ENCODE peak calls at places on chromosomes 5 and 9, in nine cellular contexts. One of them, this sample, is unnamed.

GRCh38 chr5:115469904-115470516 is 74.6 kb downstream of the FEM1C start:
- DNase-seq in stimulated activated CD4-positive, alpha-beta T cell treated with anti-CD3 and anti-CD28 coated beads, Interleukin-4, amount 100 ng/mL, for 1 hour: no peak
- DNase-seq in activated T-cell treated with anti-CD3 and anti-CD28 coated beads for 1 hour: no peak
- DNase-seq in fibroblast of pulmonary artery: no peak
- DNase-seq in colonic mucosa: no peak
- DNase-seq in GM03348: no peak
- DNase-seq in NCI-H1092: no peak
- DNase-seq in activated CD4-positive, alpha-beta T cell treated with anti-CD3 and anti-CD28 coated beads, Interleukin-2, amount 50 U/mL, for 1 hour: no peak
- DNase-seq in fibroblast of the conjunctiva: no peak
- DNase-seq in this sample: no peak

GRCh38 chr9:68931821-68932220 is 82.1 kb downstream of the PRKACG start:
- DNase-seq in NCI-H1092: no peak
- DNase-seq in GM03348: no peak
- DNase-seq in stimulated activated CD4-positive, alpha-beta T cell treated with anti-CD3 and anti-CD28 coated beads, Interleukin-4, amount 100 ng/mL, for 1 hour: no peak
- DNase-seq in fibroblast of the conjunctiva: no peak
- DNase-seq in activated CD4-positive, alpha-beta T cell treated with anti-CD3 and anti-CD28 coated beads, Interleukin-2, amount 50 U/mL, for 1 hour: no peak
- DNase-seq in activated T-cell treated with anti-CD3 and anti-CD28 coated beads for 1 hour: no peak
- DNase-seq in colonic mucosa: no peak
- DNase-seq in fibroblast of pulmonary artery: no peak
- DNase-seq in this sample: no peak

GRCh38 chr9:113499153-113499875 is 35.8 kb downstream of the RGS3 start:
- DNase-seq in activated T-cell treated with anti-CD3 and anti-CD28 coated beads for 1 hour: no peak
- DNase-seq in NCI-H1092: no peak
- DNase-seq in activated CD4-positive, alpha-beta T cell treated with anti-CD3 and anti-CD28 coated beads, Interleukin-2, amount 50 U/mL, for 1 hour: no peak
- DNase-seq in fibroblast of the conjunctiva: no peak
- DNase-seq in fibroblast of pulmonary artery: no peak
- DNase-seq in stimulated activated CD4-positive, alpha-beta T cell treated with anti-CD3 and anti-CD28 coated beads, Interleukin-4, amount 100 ng/mL, for 1 hour: no peak
- DNase-seq in colonic mucosa: no peak
- DNase-seq in GM03348: no peak
- DNase-seq in this sample: no peak

GRCh38 chr9:38761999-38762398 is 42.1 kb upstream of the FAM240B start:
- DNase-seq in fibroblast of the conjunctiva: no peak
- DNase-seq in fibroblast of pulmonary artery: no peak
- DNase-seq in activated T-cell treated with anti-CD3 and anti-CD28 coated beads for 1 hour: no peak
- DNase-seq in GM03348: no peak
- DNase-seq in stimulated activated CD4-positive, alpha-beta T cell treated with anti-CD3 and anti-CD28 coated beads, Interleukin-4, amount 100 ng/mL, for 1 hour: no peak
- DNase-seq in colonic mucosa: no peak
- DNase-seq in activated CD4-positive, alpha-beta T cell treated with anti-CD3 and anti-CD28 coated beads, Interleukin-2, amount 50 U/mL, for 1 hour: no peak
- DNase-seq in NCI-H1092: no peak
- DNase-seq in this sample: no peak

GRCh38 chr9:86659413-86660046 is 287.8 kb downstream of the GAS1 start:
- DNase-seq in fibroblast of pulmonary artery: no peak
- DNase-seq in GM03348: no peak
- DNase-seq in NCI-H1092: no peak
- DNase-seq in stimulated activated CD4-positive, alpha-beta T cell treated with anti-CD3 and anti-CD28 coated beads, Interleukin-4, amount 100 ng/mL, for 1 hour: no peak
- DNase-seq in activated T-cell treated with anti-CD3 and anti-CD28 coated beads for 1 hour: no peak
- DNase-seq in fibroblast of the conjunctiva: no peak
- DNase-seq in colonic mucosa: no peak
- DNase-seq in activated CD4-positive, alpha-beta T cell treated with anti-CD3 and anti-CD28 coated beads, Interleukin-2, amount 50 U/mL, for 1 hour: no peak
- DNase-seq in this sample: no peak

GRCh38 chr5:143297756-143298155 is 105.7 kb downstream of the NR3C1 start:
- DNase-seq in GM03348: no peak
- DNase-seq in fibroblast of pulmonary artery: peak; percentile 83
- DNase-seq in activated CD4-positive, alpha-beta T cell treated with anti-CD3 and anti-CD28 coated beads, Interleukin-2, amount 50 U/mL, for 1 hour: no peak
- DNase-seq in fibroblast of the conjunctiva: no peak
- DNase-seq in colonic mucosa: no peak
- DNase-seq in NCI-H1092: no peak
- DNase-seq in activated T-cell treated with anti-CD3 and anti-CD28 coated beads for 1 hour: no peak
- DNase-seq in stimulated activated CD4-positive, alpha-beta T cell treated with anti-CD3 and anti-CD28 coated beads, Interleukin-4, amount 100 ng/mL, for 1 hour: no peak
- DNase-seq in this sample: no peak

GRCh38 chr9:4243877-4244812 is 55.7 kb downstream of the GLIS3 start:
- DNase-seq in GM03348: no peak
- DNase-seq in colonic mucosa: no peak
- DNase-seq in activated CD4-positive, alpha-beta T cell treated with anti-CD3 and anti-CD28 coated beads, Interleukin-2, amount 50 U/mL, for 1 hour: no peak
- DNase-seq in activated T-cell treated with anti-CD3 and anti-CD28 coated beads for 1 hour: no peak
- DNase-seq in stimulated activated CD4-positive, alpha-beta T cell treated with anti-CD3 and anti-CD28 coated beads, Interleukin-4, amount 100 ng/mL, for 1 hour: no peak
- DNase-seq in fibroblast of the conjunctiva: no peak
- DNase-seq in fibroblast of pulmonary artery: no peak
- DNase-seq in NCI-H1092: no peak
- DNase-seq in this sample: no peak

GRCh38 chr5:38666668-38667498 is 110.4 kb upstream of the LIFR start:
- DNase-seq in activated T-cell treated with anti-CD3 and anti-CD28 coated beads for 1 hour: no peak
- DNase-seq in GM03348: peak; percentile 46
- DNase-seq in stimulated activated CD4-positive, alpha-beta T cell treated with anti-CD3 and anti-CD28 coated beads, Interleukin-4, amount 100 ng/mL, for 1 hour: no peak
- DNase-seq in fibroblast of the conjunctiva: peak; percentile 56
- DNase-seq in colonic mucosa: no peak
- DNase-seq in NCI-H1092: peak; percentile 6
- DNase-seq in fibroblast of pulmonary artery: peak; percentile 72
- DNase-seq in activated CD4-positive, alpha-beta T cell treated with anti-CD3 and anti-CD28 coated beads, Interleukin-2, amount 50 U/mL, for 1 hour: no peak
- DNase-seq in this sample: peak; percentile 36

GRCh38 chr5:135153661-135154060 is 119.6 kb upstream of the PITX1 start:
- DNase-seq in activated T-cell treated with anti-CD3 and anti-CD28 coated beads for 1 hour: no peak
- DNase-seq in colonic mucosa: no peak
- DNase-seq in fibroblast of the conjunctiva: no peak
- DNase-seq in stimulated activated CD4-positive, alpha-beta T cell treated with anti-CD3 and anti-CD28 coated beads, Interleukin-4, amount 100 ng/mL, for 1 hour: no peak
- DNase-seq in fibroblast of pulmonary artery: no peak
- DNase-seq in GM03348: no peak
- DNase-seq in NCI-H1092: no peak
- DNase-seq in activated CD4-positive, alpha-beta T cell treated with anti-CD3 and anti-CD28 coated beads, Interleukin-2, amount 50 U/mL, for 1 hour: no peak
- DNase-seq in this sample: no peak

GRCh38 chr5:108935602-108936001 is 187.9 kb downstream of the FER start:
- DNase-seq in colonic mucosa: no peak
- DNase-seq in GM03348: no peak
- DNase-seq in activated CD4-positive, alpha-beta T cell treated with anti-CD3 and anti-CD28 coated beads, Interleukin-2, amount 50 U/mL, for 1 hour: no peak
- DNase-seq in fibroblast of pulmonary artery: no peak
- DNase-seq in NCI-H1092: no peak
- DNase-seq in activated T-cell treated with anti-CD3 and anti-CD28 coated beads for 1 hour: no peak
- DNase-seq in stimulated activated CD4-positive, alpha-beta T cell treated with anti-CD3 and anti-CD28 coated beads, Interleukin-4, amount 100 ng/mL, for 1 hour: no peak
- DNase-seq in fibroblast of the conjunctiva: no peak
- DNase-seq in this sample: no peak

GRCh38 chr9:115373000-115373709 is 255.2 kb upstream of the TNC start:
- DNase-seq in stimulated activated CD4-positive, alpha-beta T cell treated with anti-CD3 and anti-CD28 coated beads, Interleukin-4, amount 100 ng/mL, for 1 hour: peak; percentile 14
- DNase-seq in activated CD4-positive, alpha-beta T cell treated with anti-CD3 and anti-CD28 coated beads, Interleukin-2, amount 50 U/mL, for 1 hour: no peak
- DNase-seq in colonic mucosa: no peak
- DNase-seq in GM03348: peak; percentile 89
- DNase-seq in activated T-cell treated with anti-CD3 and anti-CD28 coated beads for 1 hour: no peak
- DNase-seq in fibroblast of pulmonary artery: peak; percentile 82
- DNase-seq in NCI-H1092: no peak
- DNase-seq in fibroblast of the conjunctiva: peak; percentile 75
- DNase-seq in this sample: peak; percentile 93

GRCh38 chr5:151068571-151069197 is 12.2 kb downstream of the TNIP1 start:
- DNase-seq in NCI-H1092: peak; percentile 2
- DNase-seq in fibroblast of the conjunctiva: no peak
- DNase-seq in activated T-cell treated with anti-CD3 and anti-CD28 coated beads for 1 hour: no peak
- DNase-seq in fibroblast of pulmonary artery: no peak
- DNase-seq in activated CD4-positive, alpha-beta T cell treated with anti-CD3 and anti-CD28 coated beads, Interleukin-2, amount 50 U/mL, for 1 hour: no peak
- DNase-seq in stimulated activated CD4-positive, alpha-beta T cell treated with anti-CD3 and anti-CD28 coated beads, Interleukin-4, amount 100 ng/mL, for 1 hour: peak; percentile 42
- DNase-seq in colonic mucosa: no peak
- DNase-seq in GM03348: peak; percentile 34
- DNase-seq in this sample: no peak

GRCh38 chr9:134863941-134864820 is 16.4 kb upstream of the FCN2 start:
- DNase-seq in activated CD4-positive, alpha-beta T cell treated with anti-CD3 and anti-CD28 coated beads, Interleukin-2, amount 50 U/mL, for 1 hour: no peak
- DNase-seq in activated T-cell treated with anti-CD3 and anti-CD28 coated beads for 1 hour: no peak
- DNase-seq in colonic mucosa: no peak
- DNase-seq in GM03348: no peak
- DNase-seq in stimulated activated CD4-positive, alpha-beta T cell treated with anti-CD3 and anti-CD28 coated beads, Interleukin-4, amount 100 ng/mL, for 1 hour: no peak
- DNase-seq in fibroblast of pulmonary artery: no peak
- DNase-seq in NCI-H1092: no peak
- DNase-seq in fibroblast of the conjunctiva: no peak
- DNase-seq in this sample: no peak

GRCh38 chr5:102865510-102866314 is 110.6 kb downstream of the PAM start:
- DNase-seq in activated CD4-positive, alpha-beta T cell treated with anti-CD3 and anti-CD28 coated beads, Interleukin-2, amount 50 U/mL, for 1 hour: peak; percentile 1
- DNase-seq in fibroblast of the conjunctiva: peak; percentile 51
- DNase-seq in NCI-H1092: peak; percentile 23
- DNase-seq in GM03348: peak; percentile 75
- DNase-seq in colonic mucosa: peak; percentile 32
- DNase-seq in fibroblast of pulmonary artery: peak; percentile 91
- DNase-seq in stimulated activated CD4-positive, alpha-beta T cell treated with anti-CD3 and anti-CD28 coated beads, Interleukin-4, amount 100 ng/mL, for 1 hour: peak; percentile 44
- DNase-seq in activated T-cell treated with anti-CD3 and anti-CD28 coated beads for 1 hour: no peak
- DNase-seq in this sample: peak; percentile 90

GRCh38 chr5:4758550-4758949 is 381.6 kb upstream of the ADAMTS16 start:
- DNase-seq in activated T-cell treated with anti-CD3 and anti-CD28 coated beads for 1 hour: no peak
- DNase-seq in activated CD4-positive, alpha-beta T cell treated with anti-CD3 and anti-CD28 coated beads, Interleukin-2, amount 50 U/mL, for 1 hour: no peak
- DNase-seq in GM03348: no peak
- DNase-seq in NCI-H1092: no peak
- DNase-seq in fibroblast of pulmonary artery: no peak
- DNase-seq in fibroblast of the conjunctiva: no peak
- DNase-seq in stimulated activated CD4-positive, alpha-beta T cell treated with anti-CD3 and anti-CD28 coated beads, Interleukin-4, amount 100 ng/mL, for 1 hour: no peak
- DNase-seq in colonic mucosa: no peak
- DNase-seq in this sample: no peak

GRCh38 chr9:97985058-97985861 is 2.1 kb downstream of the ANP32B start:
- DNase-seq in stimulated activated CD4-positive, alpha-beta T cell treated with anti-CD3 and anti-CD28 coated beads, Interleukin-4, amount 100 ng/mL, for 1 hour: peak; percentile 47
- DNase-seq in NCI-H1092: no peak
- DNase-seq in colonic mucosa: peak; percentile 43
- DNase-seq in activated CD4-positive, alpha-beta T cell treated with anti-CD3 and anti-CD28 coated beads, Interleukin-2, amount 50 U/mL, for 1 hour: peak; percentile 25
- DNase-seq in fibroblast of pulmonary artery: peak; percentile 23
- DNase-seq in GM03348: no peak
- DNase-seq in fibroblast of the conjunctiva: no peak
- DNase-seq in activated T-cell treated with anti-CD3 and anti-CD28 coated beads for 1 hour: peak; percentile 25
- DNase-seq in this sample: no peak

GRCh38 chr5:124906339-124907097 is 160.1 kb upstream of the ZNF608 start:
- DNase-seq in stimulated activated CD4-positive, alpha-beta T cell treated with anti-CD3 and anti-CD28 coated beads, Interleukin-4, amount 100 ng/mL, for 1 hour: no peak
- DNase-seq in fibroblast of the conjunctiva: peak; percentile 77
- DNase-seq in fibroblast of pulmonary artery: peak; percentile 91
- DNase-seq in GM03348: peak; percentile 35
- DNase-seq in activated T-cell treated with anti-CD3 and anti-CD28 coated beads for 1 hour: no peak
- DNase-seq in activated CD4-positive, alpha-beta T cell treated with anti-CD3 and anti-CD28 coated beads, Interleukin-2, amount 50 U/mL, for 1 hour: no peak
- DNase-seq in colonic mucosa: peak; percentile 67
- DNase-seq in NCI-H1092: peak; percentile 35
- DNase-seq in this sample: peak; percentile 50

GRCh38 chr5:41199660-41200059 is 13.7 kb downstream of the C6 start:
- DNase-seq in activated T-cell treated with anti-CD3 and anti-CD28 coated beads for 1 hour: no peak
- DNase-seq in NCI-H1092: no peak
- DNase-seq in colonic mucosa: no peak
- DNase-seq in stimulated activated CD4-positive, alpha-beta T cell treated with anti-CD3 and anti-CD28 coated beads, Interleukin-4, amount 100 ng/mL, for 1 hour: no peak
- DNase-seq in fibroblast of pulmonary artery: no peak
- DNase-seq in activated CD4-positive, alpha-beta T cell treated with anti-CD3 and anti-CD28 coated beads, Interleukin-2, amount 50 U/mL, for 1 hour: no peak
- DNase-seq in fibroblast of the conjunctiva: no peak
- DNase-seq in GM03348: no peak
- DNase-seq in this sample: no peak

GRCh38 chr9:134335095-134335489 is 8.8 kb downstream of the RXRA start:
- DNase-seq in NCI-H1092: no peak
- DNase-seq in activated T-cell treated with anti-CD3 and anti-CD28 coated beads for 1 hour: no peak
- DNase-seq in GM03348: no peak
- DNase-seq in fibroblast of pulmonary artery: no peak
- DNase-seq in colonic mucosa: no peak
- DNase-seq in fibroblast of the conjunctiva: no peak
- DNase-seq in activated CD4-positive, alpha-beta T cell treated with anti-CD3 and anti-CD28 coated beads, Interleukin-2, amount 50 U/mL, for 1 hour: no peak
- DNase-seq in stimulated activated CD4-positive, alpha-beta T cell treated with anti-CD3 and anti-CD28 coated beads, Interleukin-4, amount 100 ng/mL, for 1 hour: no peak
- DNase-seq in this sample: peak; percentile 75